ENCODE peak calls at places on chromosomes 4 and X, in eight cellular contexts. P is astrocyte, Q is hepatocyte, H is HCT116, T is fibroblast of lung, C is GM23248, V is mammary epithelial cell, J is A549. G is an unnamed sample.

GRCh38 chrX:21509912-21510311 is 135.7 kb downstream of the CNKSR2 start:
- DNase-seq in P (peak), Q (no peak), H (no peak), T (peak), C (peak), V (peak), J (no peak), G (no peak)

GRCh38 chrX:16822723-16823122 is 36.5 kb downstream of the TXLNG start:
- DNase-seq in P (peak), Q (no peak), H (no peak), T (no peak), C (peak), V (peak), J (no peak), G (no peak)

GRCh38 chr4:188008377-188008776 is 12.8 kb downstream of the ZFP42 start:
- DNase-seq in P (peak), Q (no peak), H (no peak), T (peak), C (peak), V (peak), J (no peak), G (no peak)

GRCh38 chr4:1009647-1010521 is 1.5 kb upstream of the FGFRL1 start:
- DNase-seq in P (no peak), Q (peak), H (no peak), T (peak), C (peak), V (peak), J (no peak), G (no peak)

GRCh38 chr4:101292214-101292613 is 55.1 kb downstream of the PPP3CA start:
- DNase-seq in P (no peak), Q (no peak), H (no peak), T (no peak), C (no peak), V (no peak), J (no peak), G (no peak)

GRCh38 chr4:180057198-180057821 is 2185.9 kb upstream of the TENM3 start:
- DNase-seq in P (no peak), Q (no peak), H (no peak), T (peak), C (peak), V (no peak), J (peak), G (peak)

GRCh38 chrX:63275127-63275526 is 76.0 kb downstream of the SPIN4 start:
- DNase-seq in P (no peak), Q (peak), H (peak), T (no peak), C (peak), V (peak), J (peak), G (peak)

GRCh38 chr4:76723916-76724315 is 174.0 kb downstream of the SOWAHB start:
- DNase-seq in P (peak), Q (no peak), H (peak), T (peak), C (peak), V (peak), J (no peak), G (no peak)

GRCh38 chr4:98026362-98026761 is 116.9 kb downstream of the STPG2 start:
- DNase-seq in P (no peak), Q (no peak), H (no peak), T (no peak), C (no peak), V (no peak), J (no peak), G (no peak)

GRCh38 chrX:76253432-76253831 is 80.6 kb downstream of the PBDC1 start:
- DNase-seq in P (no peak), Q (peak), H (peak), T (peak), C (peak), V (peak), J (peak), G (peak)

GRCh38 chr4:184538023-184538599 is 63.8 kb upstream of the IRF2 start:
- DNase-seq in P (peak), Q (peak), H (peak), T (peak), C (peak), V (peak), J (peak), G (peak)

GRCh38 chrX:103699243-103699642 is 11.5 kb upstream of the TMEM31 start:
- DNase-seq in P (no peak), Q (no peak), H (no peak), T (no peak), C (no peak), V (no peak), J (no peak), G (no peak)

GRCh38 chrX:30831082-30831481 is 58.0 kb downstream of the TAB3 start:
- DNase-seq in P (peak), Q (no peak), H (no peak), T (no peak), C (no peak), V (no peak), J (no peak), G (peak)

GRCh38 chrX:5397409-5397808 is 831.3 kb downstream of the NLGN4X start:
- DNase-seq in P (no peak), Q (no peak), H (no peak), T (no peak), C (no peak), V (no peak), J (no peak), G (no peak)

GRCh38 chrX:17376381-17377046 is 1.5 kb downstream of the NHS start:
- DNase-seq in P (no peak), Q (peak), H (no peak), T (no peak), C (peak), V (peak), J (peak), G (no peak)

GRCh38 chr4:182189107-182189878 is 53.9 kb upstream of the TENM3 start:
- DNase-seq in P (peak), Q (peak), H (no peak), T (peak), C (peak), V (peak), J (no peak), G (no peak)

GRCh38 chr4:168908093-168908492 is 102.0 kb downstream of the CBR4 start:
- DNase-seq in P (peak), Q (no peak), H (no peak), T (peak), C (peak), V (no peak), J (no peak), G (no peak)

GRCh38 chrX:114344756-114345155 is 239.1 kb upstream of the HTR2C start:
- DNase-seq in P (peak), Q (peak), H (peak), T (peak), C (peak), V (peak), J (peak), G (peak)

GRCh38 chrX:123814343-123814742 is 45.5 kb upstream of the XIAP start:
- DNase-seq in P (no peak), Q (no peak), H (no peak), T (no peak), C (peak), V (no peak), J (no peak), G (no peak)

GRCh38 chrX:138487866-138488265 is 223.7 kb downstream of the FGF13 start:
- DNase-seq in P (no peak), Q (no peak), H (no peak), T (no peak), C (no peak), V (no peak), J (no peak), G (no peak)

GRCh38 chrX:16002185-16002584 is 121.2 kb upstream of the GRPR start:
- DNase-seq in P (no peak), Q (no peak), H (no peak), T (no peak), C (peak), V (no peak), J (no peak), G (no peak)

GRCh38 chr4:122764808-122765189 is 32.3 kb downstream of the BBS12 start:
- DNase-seq in P (peak), Q (no peak), H (no peak), T (peak), C (peak), V (peak), J (no peak), G (no peak)

GRCh38 chrX:124086411-124086810 is 124.9 kb downstream of the STAG2 start:
- DNase-seq in P (no peak), Q (no peak), H (no peak), T (no peak), C (no peak), V (no peak), J (no peak), G (peak)

GRCh38 chr4:123939621-123940020 is 543.0 kb downstream of the SPRY1 start:
- DNase-seq in P (peak), Q (peak), H (peak), T (peak), C (peak), V (peak), J (no peak), G (no peak)

GRCh38 chr4:187598246-187598645 is 397.3 kb upstream of the ZFP42 start:
- DNase-seq in P (no peak), Q (no peak), H (no peak), T (peak), C (no peak), V (no peak), J (no peak), G (no peak)

GRCh38 chr4:81256059-81256635 is 41.1 kb upstream of the PRKG2 start:
- DNase-seq in P (no peak), Q (no peak), H (no peak), T (no peak), C (peak), V (no peak), J (no peak), G (no peak)

GRCh38 chr4:20995015-20995414 is 294.8 kb downstream of the PACRGL start:
- DNase-seq in P (no peak), Q (no peak), H (no peak), T (peak), C (no peak), V (no peak), J (no peak), G (no peak)
- H3K4me2 ChIP-seq in P (no peak), Q (no peak), H (no peak), T (no peak), C (no peak), V (no peak), J (no peak), G (no peak)

DNA sequence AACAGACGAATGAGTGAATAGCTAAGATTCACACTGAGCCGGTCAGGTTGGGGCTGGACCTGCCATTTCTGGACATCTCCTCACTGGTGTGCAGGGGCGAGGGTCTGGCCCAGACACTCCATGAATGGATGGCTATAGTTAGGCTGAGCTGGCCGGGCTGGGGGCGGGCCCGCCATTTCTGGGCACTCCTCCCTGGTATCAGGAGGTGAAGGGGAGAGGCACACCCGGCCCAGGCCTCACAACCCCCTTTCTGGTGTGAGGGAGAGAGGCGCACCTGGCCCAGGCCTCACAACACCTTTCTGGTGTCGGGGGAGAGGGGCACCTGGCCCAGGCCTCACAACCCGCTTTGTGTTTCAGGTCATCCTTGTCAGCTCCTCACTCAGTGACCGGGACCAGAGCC is 203.2 kb upstream of the PSAPL1 start:
- DNase-seq in P (no peak), Q (no peak), H (no peak), T (no peak), C (no peak), V (no peak), J (no peak), G (no peak)
- H3K4me2 ChIP-seq in P (no peak), Q (no peak), H (no peak), T (no peak), C (no peak), V (no peak), J (no peak), G (no peak)

DNA sequence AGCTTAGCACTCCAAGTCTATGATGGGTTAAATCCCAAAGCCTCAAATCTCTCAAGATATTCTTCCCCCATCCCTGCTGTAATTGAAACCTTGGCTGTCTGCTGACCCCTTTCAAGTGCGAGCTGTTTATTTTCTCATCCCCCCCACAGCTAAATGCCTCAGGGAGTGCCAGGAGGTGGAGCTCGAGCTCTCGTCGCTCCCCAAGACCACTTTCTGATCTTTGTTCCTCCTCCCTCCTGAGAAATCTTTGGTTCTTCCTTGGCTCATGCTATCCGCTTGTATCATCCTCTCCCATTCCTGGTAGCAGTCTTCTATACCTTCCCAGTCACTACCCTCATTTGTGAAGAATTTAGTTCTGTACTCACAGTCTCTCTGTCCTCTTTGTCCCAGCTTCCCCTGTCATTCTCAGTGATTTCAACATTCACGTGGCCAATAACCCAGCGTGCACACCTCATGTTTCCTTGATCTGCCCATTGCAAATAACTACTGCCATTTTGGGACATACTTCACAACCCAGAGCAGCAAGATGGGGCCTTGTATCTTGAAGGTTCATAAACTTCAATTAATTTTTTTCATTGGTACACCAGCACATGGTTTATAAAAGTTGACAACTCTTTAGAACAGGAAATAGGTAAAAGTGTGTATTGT is 9.2 kb upstream of the SLC25A43 start:
- DNase-seq in P (no peak), Q (no peak), H (no peak), T (no peak), C (no peak), V (no peak), J (no peak), G (no peak)
- H3K4me2 ChIP-seq in P (no peak), Q (peak), H (no peak), T (no peak), C (no peak), V (no peak), J (peak), G (peak)

GRCh38 chrX:39328661-39329060 is 527.4 kb downstream of the MID1IP1 start:
- DNase-seq in P (no peak), Q (no peak), H (no peak), T (no peak), C (no peak), V (no peak), J (no peak), G (no peak)
- H3K4me2 ChIP-seq in P (no peak), Q (no peak), H (no peak), T (no peak), C (no peak), V (no peak), J (no peak), G (no peak)

G was measured in MM.1S.